ENCODE peak calls at places on chromosomes 11 and 22, in nine cellular contexts. One of them, this sample, is unnamed.

GRCh38 chr22:23904855-23905254 is 10.7 kb downstream of the MIF start:
- DNase-seq in RPMI7951: no peak
- DNase-seq in WTC11: no peak
- DNase-seq in AG09319: no peak
- DNase-seq in left lung: no peak
- DNase-seq in NCI-H1092: no peak
- DNase-seq in aorta: no peak
- DNase-seq in caudate nucleus: peak; percentile 85
- DNase-seq in mesenchymal stem cell: peak; percentile 36
- DNase-seq in this sample: no peak

GRCh38 chr11:2516276-2517015 is 71.6 kb downstream of the KCNQ1 start:
- DNase-seq in caudate nucleus: no peak
- DNase-seq in left lung: no peak
- DNase-seq in RPMI7951: no peak
- DNase-seq in aorta: peak; percentile 23
- DNase-seq in WTC11: peak; percentile 5
- DNase-seq in AG09319: no peak
- DNase-seq in mesenchymal stem cell: no peak
- DNase-seq in NCI-H1092: no peak
- DNase-seq in this sample: no peak

GRCh38 chr11:72232260-72233055 is 7.9 kb downstream of the INPPL1 start:
- DNase-seq in NCI-H1092: no peak
- DNase-seq in caudate nucleus: no peak
- DNase-seq in mesenchymal stem cell: no peak
- DNase-seq in WTC11: no peak
- DNase-seq in AG09319: no peak
- DNase-seq in left lung: no peak
- DNase-seq in RPMI7951: no peak
- DNase-seq in aorta: no peak
- DNase-seq in this sample: no peak

GRCh38 chr11:22491826-22492225 is 133.8 kb downstream of the FANCF start:
- DNase-seq in NCI-H1092: peak; percentile 35
- DNase-seq in caudate nucleus: peak; percentile 5
- DNase-seq in mesenchymal stem cell: no peak
- DNase-seq in WTC11: peak; percentile 14
- DNase-seq in aorta: no peak
- DNase-seq in left lung: no peak
- DNase-seq in AG09319: peak; percentile 65
- DNase-seq in RPMI7951: peak; percentile 1
- DNase-seq in this sample: no peak

GRCh38 chr11:103359221-103359620 is 250.0 kb downstream of the DYNC2H1 start:
- DNase-seq in caudate nucleus: no peak
- DNase-seq in RPMI7951: no peak
- DNase-seq in aorta: no peak
- DNase-seq in left lung: no peak
- DNase-seq in mesenchymal stem cell: peak; percentile 23
- DNase-seq in NCI-H1092: no peak
- DNase-seq in AG09319: no peak
- DNase-seq in WTC11: no peak
- DNase-seq in this sample: no peak

GRCh38 chr11:110152199-110152598 is 59.0 kb downstream of the ZC3H12C start:
- DNase-seq in NCI-H1092: no peak
- DNase-seq in mesenchymal stem cell: no peak
- DNase-seq in left lung: no peak
- DNase-seq in WTC11: no peak
- DNase-seq in caudate nucleus: no peak
- DNase-seq in AG09319: no peak
- DNase-seq in RPMI7951: no peak
- DNase-seq in aorta: no peak
- DNase-seq in this sample: no peak

GRCh38 chr11:32259641-32260081 is 168.8 kb downstream of the RCN1 start:
- DNase-seq in aorta: no peak
- DNase-seq in caudate nucleus: no peak
- DNase-seq in AG09319: no peak
- DNase-seq in NCI-H1092: no peak
- DNase-seq in left lung: no peak
- DNase-seq in RPMI7951: peak; percentile 50
- DNase-seq in mesenchymal stem cell: peak; percentile 92
- DNase-seq in WTC11: no peak
- DNase-seq in this sample: no peak

GRCh38 chr22:43296279-43296902 is 46.8 kb downstream of the SCUBE1 start:
- DNase-seq in AG09319: no peak
- DNase-seq in mesenchymal stem cell: no peak
- DNase-seq in aorta: no peak
- DNase-seq in RPMI7951: no peak
- DNase-seq in WTC11: no peak
- DNase-seq in left lung: peak; percentile 59
- DNase-seq in NCI-H1092: no peak
- DNase-seq in caudate nucleus: no peak
- DNase-seq in this sample: no peak

GRCh38 chr22:22752556-22753477 is 108.4 kb downstream of the GGTLC2 start:
- DNase-seq in caudate nucleus: no peak
- DNase-seq in mesenchymal stem cell: peak; percentile 8
- DNase-seq in left lung: no peak
- DNase-seq in aorta: no peak
- DNase-seq in NCI-H1092: no peak
- DNase-seq in WTC11: no peak
- DNase-seq in RPMI7951: peak; percentile 18
- DNase-seq in AG09319: peak; percentile 41
- DNase-seq in this sample: no peak

GRCh38 chr11:113675003-113675471 is 31.1 kb downstream of the TMPRSS5 start:
- DNase-seq in left lung: no peak
- DNase-seq in mesenchymal stem cell: peak; percentile 76
- DNase-seq in WTC11: no peak
- DNase-seq in aorta: no peak
- DNase-seq in RPMI7951: peak; percentile 99
- DNase-seq in AG09319: no peak
- DNase-seq in NCI-H1092: no peak
- DNase-seq in caudate nucleus: no peak
- DNase-seq in this sample: no peak

GRCh38 chr22:41902932-41903421 is 11.9 kb downstream of the SHISA8 start:
- DNase-seq in aorta: no peak
- DNase-seq in mesenchymal stem cell: no peak
- DNase-seq in AG09319: no peak
- DNase-seq in caudate nucleus: no peak
- DNase-seq in WTC11: no peak
- DNase-seq in left lung: peak; percentile 65
- DNase-seq in RPMI7951: no peak
- DNase-seq in NCI-H1092: peak; percentile 70
- DNase-seq in this sample: no peak

GRCh38 chr11:2150206-2150847 is 10.7 kb downstream of the INS start:
- DNase-seq in mesenchymal stem cell: peak; percentile 73
- DNase-seq in NCI-H1092: peak; percentile 51
- DNase-seq in RPMI7951: no peak
- DNase-seq in aorta: no peak
- DNase-seq in left lung: no peak
- DNase-seq in AG09319: peak; percentile 40
- DNase-seq in WTC11: no peak
- DNase-seq in caudate nucleus: no peak
- DNase-seq in this sample: no peak

GRCh38 chr11:6156628-6157367 is 13.3 kb downstream of the OR52B2 start:
- DNase-seq in left lung: no peak
- DNase-seq in WTC11: no peak
- DNase-seq in mesenchymal stem cell: no peak
- DNase-seq in AG09319: no peak
- DNase-seq in aorta: no peak
- DNase-seq in caudate nucleus: no peak
- DNase-seq in RPMI7951: no peak
- DNase-seq in NCI-H1092: no peak
- DNase-seq in this sample: no peak

GRCh38 chr22:49398115-49398514 is 429.6 kb downstream of the BRD1 start:
- DNase-seq in AG09319: no peak
- DNase-seq in aorta: peak; percentile 68
- DNase-seq in caudate nucleus: no peak
- DNase-seq in NCI-H1092: no peak
- DNase-seq in left lung: no peak
- DNase-seq in mesenchymal stem cell: no peak
- DNase-seq in RPMI7951: no peak
- DNase-seq in WTC11: no peak
- DNase-seq in this sample: no peak

GRCh38 chr11:35337136-35337918 is 82.0 kb downstream of the SLC1A2 start:
- DNase-seq in caudate nucleus: no peak
- DNase-seq in AG09319: peak; percentile 85
- DNase-seq in mesenchymal stem cell: peak; percentile 98
- DNase-seq in RPMI7951: peak; percentile 98
- DNase-seq in WTC11: no peak
- DNase-seq in NCI-H1092: no peak
- DNase-seq in left lung: no peak
- DNase-seq in aorta: no peak
- DNase-seq in this sample: no peak

GRCh38 chr22:41935015-41935908 is 8.7 kb upstream of the TNFRSF13C start:
- DNase-seq in AG09319: no peak
- DNase-seq in mesenchymal stem cell: no peak
- DNase-seq in left lung: no peak
- DNase-seq in RPMI7951: no peak
- DNase-seq in aorta: peak; percentile 47
- DNase-seq in NCI-H1092: peak; percentile 42
- DNase-seq in WTC11: no peak
- DNase-seq in caudate nucleus: no peak
- DNase-seq in this sample: no peak

GRCh38 chr11:33899383-33900037 is 7.6 kb upstream of the LMO2 start:
- DNase-seq in RPMI7951: peak; percentile 84
- DNase-seq in aorta: peak; percentile 90
- DNase-seq in caudate nucleus: peak; percentile 5
- DNase-seq in WTC11: no peak
- DNase-seq in left lung: no peak
- DNase-seq in NCI-H1092: no peak
- DNase-seq in AG09319: peak; percentile 35
- DNase-seq in mesenchymal stem cell: peak; percentile 77
- DNase-seq in this sample: no peak

GRCh38 chr11:100776212-100776896 is 89.3 kb downstream of the ARHGAP42 start:
- DNase-seq in AG09319: no peak
- DNase-seq in left lung: no peak
- DNase-seq in WTC11: no peak
- DNase-seq in caudate nucleus: no peak
- DNase-seq in RPMI7951: peak; percentile 4
- DNase-seq in NCI-H1092: no peak
- DNase-seq in mesenchymal stem cell: peak; percentile 47
- DNase-seq in aorta: no peak
- DNase-seq in this sample: no peak

GRCh38 chr11:69292221-69292648 is 1.7 kb upstream of the MYEOV start:
- DNase-seq in WTC11: peak; percentile 80
- DNase-seq in AG09319: no peak
- DNase-seq in mesenchymal stem cell: no peak
- DNase-seq in caudate nucleus: no peak
- DNase-seq in left lung: peak; percentile 87
- DNase-seq in NCI-H1092: no peak
- DNase-seq in aorta: peak; percentile 83
- DNase-seq in RPMI7951: no peak
- DNase-seq in this sample: no peak

GRCh38 chr11:56905936-56906335 is 82.8 kb upstream of the OR5AK2 start:
- DNase-seq in NCI-H1092: no peak
- DNase-seq in AG09319: no peak
- DNase-seq in left lung: no peak
- DNase-seq in mesenchymal stem cell: no peak
- DNase-seq in WTC11: no peak
- DNase-seq in aorta: no peak
- DNase-seq in caudate nucleus: no peak
- DNase-seq in RPMI7951: no peak
- DNase-seq in this sample: no peak

GRCh38 chr11:67054851-67055523 is 1.7 kb upstream of the RHOD start:
- DNase-seq in left lung: peak; percentile 87
- DNase-seq in caudate nucleus: peak; percentile 53
- DNase-seq in mesenchymal stem cell: peak; percentile 91
- DNase-seq in WTC11: no peak
- DNase-seq in RPMI7951: peak; percentile 76
- DNase-seq in AG09319: peak; percentile 48
- DNase-seq in NCI-H1092: no peak
- DNase-seq in aorta: no peak
- DNase-seq in this sample: peak; percentile 39

GRCh38 chr11:34281256-34281655 is 76.6 kb downstream of the ABTB2 start:
- DNase-seq in RPMI7951: no peak
- DNase-seq in caudate nucleus: no peak
- DNase-seq in WTC11: no peak
- DNase-seq in NCI-H1092: no peak
- DNase-seq in aorta: no peak
- DNase-seq in AG09319: no peak
- DNase-seq in mesenchymal stem cell: no peak
- DNase-seq in left lung: no peak
- DNase-seq in this sample: no peak

GRCh38 chr22:28899199-28899853 is 16.0 kb downstream of the ZNRF3 start:
- DNase-seq in RPMI7951: peak; percentile 72
- DNase-seq in mesenchymal stem cell: no peak
- DNase-seq in caudate nucleus: no peak
- DNase-seq in aorta: peak; percentile 74
- DNase-seq in NCI-H1092: no peak
- DNase-seq in left lung: no peak
- DNase-seq in WTC11: no peak
- DNase-seq in AG09319: no peak
- DNase-seq in this sample: no peak

GRCh38 chr11:91164452-91164822 is 941.6 kb upstream of the CHORDC1 start:
- DNase-seq in mesenchymal stem cell: peak; percentile 13
- DNase-seq in AG09319: no peak
- DNase-seq in RPMI7951: no peak
- DNase-seq in left lung: no peak
- DNase-seq in WTC11: no peak
- DNase-seq in caudate nucleus: no peak
- DNase-seq in NCI-H1092: no peak
- DNase-seq in aorta: no peak
- DNase-seq in this sample: no peak

GRCh38 chr22:25083414-25084166 is 116.1 kb upstream of the CRYBB3 start:
- DNase-seq in WTC11: no peak
- DNase-seq in NCI-H1092: peak; percentile 22
- DNase-seq in RPMI7951: no peak
- DNase-seq in caudate nucleus: no peak
- DNase-seq in aorta: no peak
- DNase-seq in AG09319: no peak
- DNase-seq in mesenchymal stem cell: no peak
- DNase-seq in left lung: no peak
- DNase-seq in this sample: no peak

GRCh38 chr22:31343235-31344191 is 2.6 kb downstream of the PATZ1 start:
- DNase-seq in aorta: no peak
- DNase-seq in WTC11: peak; percentile 76
- DNase-seq in caudate nucleus: no peak
- DNase-seq in NCI-H1092: peak; percentile 8
- DNase-seq in left lung: peak; percentile 86
- DNase-seq in RPMI7951: no peak
- DNase-seq in mesenchymal stem cell: peak; percentile 43
- DNase-seq in AG09319: no peak
- DNase-seq in this sample: no peak

This sample was measured in NCI-H2107.